ENCODE peak calls at places on chromosomes 6 and 20, in nine cellular contexts. D, H, R, G, O, W, Z, K and X are unnamed samples.
A peak's percentile ranks its signal among the peaks of the same experiment; 100 is the strongest.

GRCh38 chr6:169177516-169178196 is 76.0 kb downstream of the THBS2 start:
- DNase-seq in D (no peak), H (no peak), R (no peak), G (no peak), O (no peak), W (no peak), Z (no peak), K (no peak), X (no peak)

GRCh38 chr6:169224185-169224695 is 29.4 kb downstream of the THBS2 start:
- DNase-seq in D (no peak), H (no peak), R (peak; percentile 88), G (no peak), O (no peak), W (peak; percentile 79), Z (peak; percentile 47), K (no peak), X (no peak)

GRCh38 chr20:17863577-17864292 is 104.9 kb downstream of the SNX5 start:
- DNase-seq in D (no peak), H (no peak), R (peak; percentile 78), G (no peak), O (peak; percentile 87), W (no peak), Z (no peak), K (peak; percentile 86), X (no peak)

GRCh38 chr6:43009124-43009523 is 4.6 kb downstream of the MEA1 start:
- DNase-seq in D (no peak), H (no peak), R (peak; percentile 31), G (no peak), O (no peak), W (no peak), Z (no peak), K (peak; percentile 42), X (peak; percentile 47)

GRCh38 chr20:4897600-4897999 is 103.7 kb downstream of the SLC23A2 start:
- DNase-seq in D (no peak), H (no peak), R (no peak), G (no peak), O (no peak), W (no peak), Z (no peak), K (no peak), X (no peak)

GRCh38 chr6:74946961-74947360 is 258.9 kb downstream of the COL12A1 start:
- DNase-seq in D (no peak), H (no peak), R (peak; percentile 78), G (no peak), O (no peak), W (no peak), Z (peak; percentile 32), K (no peak), X (no peak)

GRCh38 chr20:31607640-31608255 is 2.7 kb downstream of the ID1 start:
- DNase-seq in D (no peak), H (no peak), R (peak; percentile 39), G (no peak), O (no peak), W (no peak), Z (no peak), K (no peak), X (no peak)

GRCh38 chr20:53934421-53935352 is 135.7 kb downstream of the BCAS1 start:
- DNase-seq in D (no peak), H (no peak), R (peak; percentile 88), G (no peak), O (no peak), W (no peak), Z (no peak), K (no peak), X (no peak)

GRCh38 chr6:35474129-35474977 is 6.2 kb downstream of the RPL10A start:
- DNase-seq in D (no peak), H (no peak), R (no peak), G (no peak), O (no peak), W (no peak), Z (no peak), K (no peak), X (no peak)

GRCh38 chr6:35782424-35782823 is 1.6 kb downstream of the CLPSL1 start:
- DNase-seq in D (no peak), H (no peak), R (no peak), G (no peak), O (no peak), W (no peak), Z (no peak), K (peak; percentile 51), X (no peak)

GRCh38 chr6:156780117-156780641 is 3.0 kb downstream of the ARID1B start:
- DNase-seq in D (peak; percentile 87), H (no peak), R (peak; percentile 97), G (no peak), O (peak; percentile 63), W (no peak), Z (peak; percentile 81), K (peak; percentile 50), X (peak; percentile 67)

GRCh38 chr6:80245043-80245442 is 138.6 kb downstream of the BCKDHB start:
- DNase-seq in D (no peak), H (no peak), R (no peak), G (no peak), O (no peak), W (no peak), Z (no peak), K (no peak), X (no peak)

GRCh38 chr6:41729624-41730023 is 5.8 kb downstream of the TFEB start:
- DNase-seq in D (no peak), H (no peak), R (no peak), G (no peak), O (no peak), W (no peak), Z (no peak), K (no peak), X (no peak)

GRCh38 chr6:15653581-15653980 is 9.2 kb downstream of the DTNBP1 start:
- DNase-seq in D (no peak), H (no peak), R (no peak), G (no peak), O (no peak), W (no peak), Z (no peak), K (no peak), X (no peak)

GRCh38 chr6:67252663-67253062 is 1382.4 kb upstream of the ADGRB3 start:
- DNase-seq in D (no peak), H (no peak), R (no peak), G (no peak), O (no peak), W (no peak), Z (no peak), K (no peak), X (no peak)

GRCh38 chr6:6897140-6897539 is 210.6 kb upstream of the RREB1 start:
- DNase-seq in D (no peak), H (no peak), R (no peak), G (no peak), O (no peak), W (no peak), Z (no peak), K (no peak), X (no peak)

GRCh38 chr6:20632696-20633095 is 98.4 kb downstream of the CDKAL1 start:
- DNase-seq in D (no peak), H (no peak), R (no peak), G (no peak), O (no peak), W (no peak), Z (no peak), K (no peak), X (no peak)

GRCh38 chr6:157999100-158000051 is 17.7 kb downstream of the SYNJ2 start:
- DNase-seq in D (no peak), H (no peak), R (no peak), G (no peak), O (no peak), W (no peak), Z (no peak), K (peak; percentile 90), X (no peak)

GRCh38 chr6:164097557-164098398 is 683.3 kb downstream of the QKI start:
- DNase-seq in D (no peak), H (no peak), R (peak; percentile 55), G (no peak), O (no peak), W (no peak), Z (no peak), K (no peak), X (no peak)

GRCh38 chr20:50913976-50914375 is 17.3 kb downstream of the ADNP start:
- DNase-seq in D (peak; percentile 65), H (no peak), R (peak; percentile 80), G (no peak), O (no peak), W (no peak), Z (peak; percentile 51), K (no peak), X (peak; percentile 27)

GRCh38 chr6:156395276-156395675 is 381.9 kb upstream of the ARID1B start:
- DNase-seq in D (no peak), H (no peak), R (no peak), G (no peak), O (peak; percentile 77), W (no peak), Z (no peak), K (no peak), X (peak; percentile 43)